ENCODE peak calls at places on chromosomes 5 and 9, in six cellular contexts. M is heart right ventricle; C is LoVo; V is stimulated activated CD4-positive, alpha-beta T cell treated with anti-CD3 and anti-CD28 coated beads, Interleukin-2, amount 100 ng/mL, for 48 hours; U is CD8-positive, alpha-beta T cell; Z is effector CD4-positive, alpha-beta T cell. D is an unnamed sample.

GRCh38 chr5:108487951-108488350 is 106.1 kb upstream of the FBXL17 start:
- DNase-seq in M (no peak), C (no peak), V (no peak), U (no peak), Z (no peak), D (no peak)

GRCh38 chr5:174229640-174230350 is 184.3 kb downstream of the NSG2 start:
- DNase-seq in M (peak), C (no peak), V (no peak), U (no peak), Z (no peak), D (no peak)

GRCh38 chr9:138006576-138007233 is 129.1 kb downstream of the CACNA1B start:
- DNase-seq in M (peak), C (no peak), V (no peak), U (no peak), Z (no peak), D (no peak)

GRCh38 chr9:70949239-70949638 is 172.2 kb downstream of the TRPM3 start:
- DNase-seq in M (no peak), C (no peak), V (no peak), U (no peak), Z (no peak), D (no peak)

GRCh38 chr9:106107716-106108115 is 413.4 kb downstream of the TMEM38B start:
- DNase-seq in M (no peak), C (no peak), V (no peak), U (no peak), Z (no peak), D (no peak)

GRCh38 chr9:134055981-134056461 is 11.8 kb downstream of the BRD3 start:
- DNase-seq in M (peak), C (peak), V (no peak), U (no peak), Z (no peak), D (no peak)

GRCh38 chr9:108119530-108120113 is 630.1 kb upstream of the KLF4 start:
- DNase-seq in M (peak), C (no peak), V (no peak), U (no peak), Z (no peak), D (no peak)

GRCh38 chr9:23563497-23563896 is 262.5 kb downstream of the ELAVL2 start:
- DNase-seq in M (no peak), C (no peak), V (no peak), U (no peak), Z (no peak), D (no peak)

GRCh38 chr9:93124793-93125192 is 9.3 kb downstream of the NINJ1 start:
- DNase-seq in M (no peak), C (no peak), V (no peak), U (no peak), Z (no peak), D (no peak)

GRCh38 chr9:99069532-99069931 is 35.4 kb upstream of the TGFBR1 start:
- DNase-seq in M (no peak), C (no peak), V (no peak), U (no peak), Z (no peak), D (no peak)

GRCh38 chr9:91954841-91955471 is 4.9 kb upstream of the ROR2 start:
- DNase-seq in M (no peak), C (peak), V (peak), U (no peak), Z (no peak), D (no peak)

GRCh38 chr5:171562822-171563221 is 143.4 kb downstream of the FGF18 start:
- DNase-seq in M (no peak), C (no peak), V (peak), U (no peak), Z (no peak), D (no peak)

GRCh38 chr9:106983346-106983745 is 120.4 kb downstream of the ZNF462 start:
- DNase-seq in M (no peak), C (no peak), V (no peak), U (no peak), Z (no peak), D (no peak)

GRCh38 chr9:109012876-109013677 is at the start of gene CTNNAL1:
- DNase-seq in M (peak), C (peak), V (peak), U (peak), Z (peak), D (peak)

GRCh38 chr9:2241461-2241874 is 226.3 kb downstream of the SMARCA2 start:
- DNase-seq in M (peak), C (no peak), V (no peak), U (no peak), Z (no peak), D (no peak)

GRCh38 chr5:156414381-156414780 is 87.4 kb downstream of the SGCD start:
- DNase-seq in M (no peak), C (no peak), V (no peak), U (no peak), Z (no peak), D (no peak)

GRCh38 chr9:98482248-98482647 is 226.5 kb downstream of the GABBR2 start:
- DNase-seq in M (no peak), C (no peak), V (no peak), U (no peak), Z (no peak), D (no peak)

GRCh38 chr9:75754090-75754489 is 136.4 kb upstream of the PCSK5 start:
- DNase-seq in M (peak), C (no peak), V (no peak), U (no peak), Z (no peak), D (no peak)

GRCh38 chr5:79011219-79011836 is 26.2 kb upstream of the ARSB start:
- DNase-seq in M (no peak), C (no peak), V (no peak), U (no peak), Z (no peak), D (no peak)

GRCh38 chr5:167993771-167994170 is 297.7 kb upstream of the WWC1 start:
- DNase-seq in M (no peak), C (peak), V (no peak), U (no peak), Z (no peak), D (no peak)

GRCh38 chr5:5658226-5658625 is 235.7 kb downstream of the ICE1 start:
- DNase-seq in M (peak), C (peak), V (no peak), U (no peak), Z (no peak), D (no peak)

GRCh38 chr9:132176338-132176737 is 14.5 kb downstream of the NTNG2 start:
- DNase-seq in M (no peak), C (no peak), V (no peak), U (no peak), Z (no peak), D (no peak)

D was measured in activated T-helper 9 cell treated with anti-CD3 and anti-CD28 coated beads, Interleukin-2, amount 50 U/mL, for 16 hours.